ENCODE peak calls at places on chromosomes 11 and 22, in five cellular contexts. V is AG09319; Z is NCI-H2029 treated with DMSO at 0.1 percent for 48 hours; E is ecto neural progenitor cell; Y is stimulated activated CD4-positive, alpha-beta T cell treated with anti-CD3 and anti-CD28 coated beads, Interleukin-2, amount 100 ng/mL, for 48 hours. N is an unnamed sample.

GRCh38 chr11:31641477-31642062 is 132.0 kb downstream of the ELP4 start:
- DNase-seq in V (no peak), Z (peak), E (peak), Y (no peak), N (no peak)

GRCh38 chr11:123035831-123036230 is 26.1 kb downstream of the HSPA8 start:
- DNase-seq in V (no peak), Z (no peak), E (no peak), Y (no peak), N (no peak)

GRCh38 chr11:26931248-26931631 is 62.7 kb upstream of the FIBIN start:
- DNase-seq in V (no peak), Z (no peak), E (no peak), Y (no peak), N (no peak)

GRCh38 chr11:19905280-19905853 is 192.7 kb downstream of the NAV2 start:
- DNase-seq in V (peak), Z (peak), E (no peak), Y (no peak), N (no peak)

GRCh38 chr11:11732116-11732515 is 109.7 kb upstream of the USP47 start:
- DNase-seq in V (no peak), Z (no peak), E (no peak), Y (no peak), N (no peak)

GRCh38 chr22:36334838-36335603 is 52.7 kb downstream of the MYH9 start:
- DNase-seq in V (no peak), Z (no peak), E (no peak), Y (no peak), N (no peak)

GRCh38 chr11:103749158-103749557 is 287.3 kb upstream of the DDI1 start:
- DNase-seq in V (no peak), Z (no peak), E (no peak), Y (no peak), N (no peak)

GRCh38 chr11:22753401-22753800 is 76.2 kb downstream of the SVIP start:
- DNase-seq in V (no peak), Z (no peak), E (no peak), Y (no peak), N (no peak)

GRCh38 chr22:16845881-16846280 is 20.7 kb upstream of the XKR3 start:
- DNase-seq in V (no peak), Z (no peak), E (no peak), Y (no peak), N (peak)

N was measured in GM13976.